ENCODE peak calls at places on chromosomes 5 and 9, in four cellular contexts. M is NCI-H460, E is transverse colon, Q is substantia nigra. S is an unnamed sample.

GRCh38 chr5:555058-555623 is 30.9 kb upstream of the SLC9A3 start:
- DNase-seq in Q (no peak), E (peak; percentile 53), M (no peak), S (no peak)

GRCh38 chr5:170226661-170227060 is 6.1 kb upstream of the C5orf58 start:
- DNase-seq in E (no peak), M (no peak), Q (no peak), S (no peak)

GRCh38 chr9:136748656-136749551 is 579 bp upstream of the LCN6 start:
- DNase-seq in M (no peak), Q (no peak), E (no peak), S (no peak)

GRCh38 chr5:65264420-65264819 is 217.3 kb downstream of the ADAMTS6 start:
- DNase-seq in E (no peak), M (no peak), Q (no peak), S (no peak)

GRCh38 chr9:35760651-35761050 is 6.6 kb upstream of the MSMP start:
- DNase-seq in E (no peak), Q (no peak), M (no peak), S (no peak)

GRCh38 chr9:61666849-61667371 is 477.1 kb downstream of the SPATA31A7 start:
- DNase-seq in Q (no peak), M (no peak), E (peak; percentile 2), S (no peak)

GRCh38 chr5:43775000-43775399 is 172.0 kb downstream of the NNT start:
- DNase-seq in Q (no peak), M (no peak), E (no peak), S (no peak)

GRCh38 chr5:19928556-19929421 is 59.2 kb downstream of the CDH18 start:
- DNase-seq in E (no peak), M (peak; percentile 42), Q (no peak), S (no peak)

GRCh38 chr9:112059145-112059979 is 115.7 kb downstream of the SUSD1 start:
- DNase-seq in Q (no peak), E (peak; percentile 55), M (peak; percentile 86), S (peak; percentile 8)

GRCh38 chr9:128115187-128116103 is 12.1 kb downstream of the PTGES2 start:
- DNase-seq in M (no peak), E (peak; percentile 93), Q (no peak), S (no peak)

GRCh38 chr9:110340306-110340705 is 2.6 kb upstream of the TXNDC8 start:
- DNase-seq in Q (no peak), M (peak; percentile 21), E (no peak), S (no peak)

GRCh38 chr9:125633116-125633743 is 73.8 kb downstream of the MAPKAP1 start:
- DNase-seq in E (no peak), M (no peak), Q (no peak), S (no peak)

GRCh38 chr5:60810036-60810435 is 34.0 kb downstream of the ELOVL7 start:
- DNase-seq in Q (no peak), M (no peak), E (no peak), S (no peak)

GRCh38 chr9:135726138-135726853 is 24.3 kb downstream of the KCNT1 start:
- DNase-seq in M (no peak), E (no peak), Q (no peak), S (no peak)

GRCh38 chr5:96876292-96876850 is at the start of gene ERAP2:
- DNase-seq in E (no peak), M (peak; percentile 33), Q (no peak), S (no peak)

GRCh38 chr5:89351975-89352374 is 469.0 kb upstream of the MEF2C start:
- DNase-seq in M (no peak), E (no peak), Q (no peak), S (no peak)

GRCh38 chr5:76455531-76456132 is 52.5 kb downstream of the IQGAP2 start:
- DNase-seq in E (no peak), M (no peak), Q (no peak), S (no peak)

GRCh38 chr5:131545856-131546255 is 89.2 kb downstream of the RAPGEF6 start:
- DNase-seq in M (no peak), E (no peak), Q (no peak), S (no peak)

GRCh38 chr5:96149021-96149420 is 187.4 kb upstream of the ELL2 start:
- DNase-seq in M (no peak), Q (no peak), E (no peak), S (no peak)

GRCh38 chr5:110757118-110757729 is 18.4 kb downstream of the SLC25A46 start:
- DNase-seq in E (no peak), Q (no peak), M (peak; percentile 67), S (no peak)

GRCh38 chr5:178560911-178561310 is 29.3 kb downstream of the COL23A1 start:
- DNase-seq in Q (no peak), E (no peak), M (no peak), S (no peak)

GRCh38 chr5:141127305-141127704 is 5.7 kb downstream of the PCDHB4 start:
- DNase-seq in E (no peak), M (no peak), Q (no peak), S (no peak)

S was measured in nucleus accumbens.